ENCODE peak calls at places on chromosomes 13 and 19, in seven cellular contexts. One of them, this sample, is unnamed.

GRCh38 chr19:2223959-2224358 is 12.2 kb downstream of the PLEKHJ1 start:
- DNase-seq in SK-N-SH: no peak
- DNase-seq in small intestine: no peak
- DNase-seq in psoas muscle: no peak
- DNase-seq in left ventricle myocardium inferior: no peak
- DNase-seq in effector memory CD4-positive, alpha-beta T cell: no peak
- DNase-seq in RWPE2: no peak
- DNase-seq in this sample: peak; percentile 71

GRCh38 chr13:75908137-75908536 is 272.0 kb downstream of the LMO7 start:
- DNase-seq in SK-N-SH: no peak
- DNase-seq in psoas muscle: peak; percentile 55
- DNase-seq in left ventricle myocardium inferior: peak; percentile 25
- DNase-seq in small intestine: no peak
- DNase-seq in effector memory CD4-positive, alpha-beta T cell: no peak
- DNase-seq in RWPE2: no peak
- DNase-seq in this sample: no peak

GRCh38 chr19:34667349-34668076 is 9.4 kb downstream of the SCGB2B2 start:
- DNase-seq in effector memory CD4-positive, alpha-beta T cell: no peak
- DNase-seq in SK-N-SH: no peak
- DNase-seq in left ventricle myocardium inferior: no peak
- DNase-seq in RWPE2: no peak
- DNase-seq in psoas muscle: no peak
- DNase-seq in small intestine: peak; percentile 51
- DNase-seq in this sample: peak; percentile 31

GRCh38 chr13:100234006-100234405 is 145.1 kb downstream of the PCCA start:
- DNase-seq in effector memory CD4-positive, alpha-beta T cell: no peak
- DNase-seq in psoas muscle: no peak
- DNase-seq in small intestine: no peak
- DNase-seq in SK-N-SH: no peak
- DNase-seq in RWPE2: no peak
- DNase-seq in left ventricle myocardium inferior: no peak
- DNase-seq in this sample: no peak

GRCh38 chr13:102904408-102904862 is 58.6 kb downstream of the ERCC5 start:
- DNase-seq in SK-N-SH: no peak
- DNase-seq in small intestine: no peak
- DNase-seq in effector memory CD4-positive, alpha-beta T cell: no peak
- DNase-seq in RWPE2: no peak
- DNase-seq in left ventricle myocardium inferior: no peak
- DNase-seq in psoas muscle: no peak
- DNase-seq in this sample: no peak

GRCh38 chr19:1183543-1184172 is 9.6 kb upstream of the SBNO2 start:
- DNase-seq in left ventricle myocardium inferior: no peak
- DNase-seq in psoas muscle: peak; percentile 46
- DNase-seq in SK-N-SH: peak; percentile 10
- DNase-seq in effector memory CD4-positive, alpha-beta T cell: no peak
- DNase-seq in RWPE2: peak; percentile 92
- DNase-seq in small intestine: peak; percentile 87
- DNase-seq in this sample: no peak

GRCh38 chr13:32261567-32261966 is 53.6 kb downstream of the ZAR1L start:
- DNase-seq in RWPE2: no peak
- DNase-seq in effector memory CD4-positive, alpha-beta T cell: no peak
- DNase-seq in small intestine: no peak
- DNase-seq in SK-N-SH: peak; percentile 25
- DNase-seq in left ventricle myocardium inferior: peak; percentile 69
- DNase-seq in psoas muscle: peak; percentile 77
- DNase-seq in this sample: no peak

GRCh38 chr13:30020726-30021312 is 170.4 kb upstream of the UBL3 start:
- DNase-seq in small intestine: no peak
- DNase-seq in RWPE2: no peak
- DNase-seq in effector memory CD4-positive, alpha-beta T cell: no peak
- DNase-seq in SK-N-SH: no peak
- DNase-seq in left ventricle myocardium inferior: no peak
- DNase-seq in psoas muscle: no peak
- DNase-seq in this sample: no peak

GRCh38 chr13:64029343-64030093 is 2613.9 kb upstream of the PCDH20 start:
- DNase-seq in left ventricle myocardium inferior: no peak
- DNase-seq in small intestine: no peak
- DNase-seq in SK-N-SH: no peak
- DNase-seq in RWPE2: no peak
- DNase-seq in effector memory CD4-positive, alpha-beta T cell: no peak
- DNase-seq in psoas muscle: no peak
- DNase-seq in this sample: no peak

GRCh38 chr19:37855098-37855497 is 51.3 kb downstream of the WDR87 start:
- DNase-seq in small intestine: no peak
- DNase-seq in RWPE2: peak; percentile 64
- DNase-seq in psoas muscle: no peak
- DNase-seq in effector memory CD4-positive, alpha-beta T cell: no peak
- DNase-seq in left ventricle myocardium inferior: peak; percentile 32
- DNase-seq in SK-N-SH: peak; percentile 95
- DNase-seq in this sample: no peak

GRCh38 chr13:63741029-63741813 is 2325.6 kb upstream of the PCDH20 start:
- DNase-seq in small intestine: no peak
- DNase-seq in left ventricle myocardium inferior: no peak
- DNase-seq in psoas muscle: peak; percentile 27
- DNase-seq in effector memory CD4-positive, alpha-beta T cell: no peak
- DNase-seq in RWPE2: no peak
- DNase-seq in SK-N-SH: no peak
- DNase-seq in this sample: peak; percentile 33

GRCh38 chr13:46010148-46010547 is 42.4 kb downstream of the ZC3H13 start:
- DNase-seq in psoas muscle: no peak
- DNase-seq in small intestine: no peak
- DNase-seq in SK-N-SH: peak; percentile 12
- DNase-seq in left ventricle myocardium inferior: no peak
- DNase-seq in effector memory CD4-positive, alpha-beta T cell: no peak
- DNase-seq in RWPE2: no peak
- DNase-seq in this sample: no peak

GRCh38 chr19:17797397-17798201 is 2.7 kb downstream of the B3GNT3 start:
- DNase-seq in psoas muscle: no peak
- DNase-seq in small intestine: peak; percentile 98
- DNase-seq in effector memory CD4-positive, alpha-beta T cell: no peak
- DNase-seq in RWPE2: peak; percentile 85
- DNase-seq in left ventricle myocardium inferior: no peak
- DNase-seq in SK-N-SH: peak; percentile 48
- DNase-seq in this sample: no peak

GRCh38 chr13:45341799-45342584 is 1.0 kb upstream of the TPT1 start:
- DNase-seq in left ventricle myocardium inferior: peak; percentile 31
- DNase-seq in small intestine: peak; percentile 79
- DNase-seq in psoas muscle: peak; percentile 74
- DNase-seq in RWPE2: no peak
- DNase-seq in SK-N-SH: peak; percentile 71
- DNase-seq in effector memory CD4-positive, alpha-beta T cell: no peak
- DNase-seq in this sample: no peak

GRCh38 chr19:51293571-51294210 is 17.8 kb upstream of the IGLON5 start:
- DNase-seq in SK-N-SH: no peak
- DNase-seq in left ventricle myocardium inferior: no peak
- DNase-seq in psoas muscle: no peak
- DNase-seq in effector memory CD4-positive, alpha-beta T cell: no peak
- DNase-seq in small intestine: no peak
- DNase-seq in RWPE2: no peak
- DNase-seq in this sample: no peak

GRCh38 chr13:50626031-50626643 is 217.4 kb downstream of the DLEU7 start:
- DNase-seq in effector memory CD4-positive, alpha-beta T cell: no peak
- DNase-seq in RWPE2: no peak
- DNase-seq in SK-N-SH: no peak
- DNase-seq in psoas muscle: no peak
- DNase-seq in left ventricle myocardium inferior: no peak
- DNase-seq in small intestine: no peak
- DNase-seq in this sample: no peak

GRCh38 chr19:32208060-32208459 is 137.3 kb upstream of the ZNF507 start:
- DNase-seq in small intestine: no peak
- DNase-seq in RWPE2: no peak
- DNase-seq in left ventricle myocardium inferior: no peak
- DNase-seq in effector memory CD4-positive, alpha-beta T cell: no peak
- DNase-seq in SK-N-SH: no peak
- DNase-seq in psoas muscle: no peak
- DNase-seq in this sample: no peak

GRCh38 chr13:94389544-94390351 is 89.7 kb downstream of the DCT start:
- DNase-seq in small intestine: no peak
- DNase-seq in left ventricle myocardium inferior: no peak
- DNase-seq in RWPE2: no peak
- DNase-seq in SK-N-SH: no peak
- DNase-seq in psoas muscle: no peak
- DNase-seq in effector memory CD4-positive, alpha-beta T cell: no peak
- DNase-seq in this sample: no peak

GRCh38 chr13:93727301-93728141 is 500.9 kb downstream of the GPC6 start:
- DNase-seq in SK-N-SH: no peak
- DNase-seq in left ventricle myocardium inferior: no peak
- DNase-seq in RWPE2: no peak
- DNase-seq in effector memory CD4-positive, alpha-beta T cell: no peak
- DNase-seq in psoas muscle: no peak
- DNase-seq in small intestine: no peak
- DNase-seq in this sample: no peak

GRCh38 chr13:104008571-104009435 is 942.6 kb upstream of the SLC10A2 start:
- DNase-seq in small intestine: no peak
- DNase-seq in left ventricle myocardium inferior: no peak
- DNase-seq in RWPE2: no peak
- DNase-seq in effector memory CD4-positive, alpha-beta T cell: no peak
- DNase-seq in psoas muscle: no peak
- DNase-seq in SK-N-SH: peak; percentile 22
- DNase-seq in this sample: no peak

DNA sequence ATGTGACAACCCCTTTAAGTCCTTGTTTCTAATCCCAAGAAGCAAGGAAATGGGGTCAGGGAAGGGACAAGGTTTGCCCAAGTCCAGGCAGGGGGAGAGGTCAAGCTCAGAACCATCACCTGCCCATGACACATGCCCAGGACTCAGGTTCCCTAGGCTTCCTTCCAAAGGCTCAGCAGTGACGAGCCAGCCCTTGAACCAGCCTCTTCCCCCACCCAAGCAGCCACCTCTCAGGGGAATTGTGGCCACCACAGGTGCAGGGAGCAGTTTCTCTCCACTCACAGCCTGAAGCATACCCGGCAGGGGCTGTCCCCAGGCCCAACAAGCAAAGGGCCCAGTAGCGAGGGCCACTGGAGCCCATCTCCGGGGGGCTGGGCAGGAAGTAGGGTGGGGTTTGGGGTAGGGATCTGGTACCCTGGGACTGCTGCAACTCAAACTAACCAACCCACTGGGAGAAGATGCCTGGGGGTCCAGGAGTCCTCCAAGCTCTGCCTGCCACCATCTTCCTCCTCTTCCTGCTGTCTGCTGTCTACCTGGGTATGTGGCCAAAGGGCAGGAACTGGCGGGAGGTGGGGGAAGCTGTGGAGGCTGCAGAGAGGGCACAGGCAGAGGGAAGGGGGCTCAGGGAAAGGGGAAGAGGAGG is at the start of gene CD79A:
- DNase-seq in small intestine: no peak
- DNase-seq in SK-N-SH: no peak
- DNase-seq in effector memory CD4-positive, alpha-beta T cell: no peak
- DNase-seq in left ventricle myocardium inferior: no peak
- DNase-seq in psoas muscle: peak; percentile 23
- DNase-seq in RWPE2: no peak
- DNase-seq in this sample: no peak
- H3K36me3 ChIP-seq in small intestine: no peaks in the 10 kb centered on the region
- H3K36me3 ChIP-seq in SK-N-SH: peaks cover 2% of the 10 kb centered on the region
- H3K36me3 ChIP-seq in effector memory CD4-positive, alpha-beta T cell: no peaks in the 10 kb centered on the region
- H3K36me3 ChIP-seq in left ventricle myocardium inferior: peaks cover 4% of the 10 kb centered on the region
- H3K36me3 ChIP-seq in psoas muscle: peaks cover under 1% of the 10 kb centered on the region
- H3K36me3 ChIP-seq in RWPE2: peaks cover under 1% of the 10 kb centered on the region
- H3K36me3 ChIP-seq in this sample: no peaks in the 10 kb centered on the region

GRCh38 chr19:3637621-3638020 is 11.0 kb upstream of the CACTIN start:
- DNase-seq in effector memory CD4-positive, alpha-beta T cell: no peak
- DNase-seq in small intestine: no peak
- DNase-seq in RWPE2: no peak
- DNase-seq in psoas muscle: no peak
- DNase-seq in SK-N-SH: no peak
- DNase-seq in left ventricle myocardium inferior: no peak
- DNase-seq in this sample: no peak

GRCh38 chr19:3638208-3639193 is 11.9 kb upstream of the CACTIN start:
- DNase-seq in SK-N-SH: no peak
- DNase-seq in RWPE2: no peak
- DNase-seq in small intestine: no peak
- DNase-seq in psoas muscle: no peak
- DNase-seq in effector memory CD4-positive, alpha-beta T cell: no peak
- DNase-seq in left ventricle myocardium inferior: no peak
- DNase-seq in this sample: no peak

GRCh38 chr19:3634496-3635045 is 8.0 kb upstream of the CACTIN start:
- DNase-seq in SK-N-SH: no peak
- DNase-seq in left ventricle myocardium inferior: no peak
- DNase-seq in psoas muscle: no peak
- DNase-seq in effector memory CD4-positive, alpha-beta T cell: no peak
- DNase-seq in RWPE2: no peak
- DNase-seq in small intestine: no peak
- DNase-seq in this sample: no peak

GRCh38 chr19:3636506-3636905 is 9.9 kb upstream of the CACTIN start:
- DNase-seq in SK-N-SH: no peak
- DNase-seq in effector memory CD4-positive, alpha-beta T cell: no peak
- DNase-seq in left ventricle myocardium inferior: no peak
- DNase-seq in psoas muscle: no peak
- DNase-seq in small intestine: no peak
- DNase-seq in RWPE2: no peak
- DNase-seq in this sample: no peak

DNA sequence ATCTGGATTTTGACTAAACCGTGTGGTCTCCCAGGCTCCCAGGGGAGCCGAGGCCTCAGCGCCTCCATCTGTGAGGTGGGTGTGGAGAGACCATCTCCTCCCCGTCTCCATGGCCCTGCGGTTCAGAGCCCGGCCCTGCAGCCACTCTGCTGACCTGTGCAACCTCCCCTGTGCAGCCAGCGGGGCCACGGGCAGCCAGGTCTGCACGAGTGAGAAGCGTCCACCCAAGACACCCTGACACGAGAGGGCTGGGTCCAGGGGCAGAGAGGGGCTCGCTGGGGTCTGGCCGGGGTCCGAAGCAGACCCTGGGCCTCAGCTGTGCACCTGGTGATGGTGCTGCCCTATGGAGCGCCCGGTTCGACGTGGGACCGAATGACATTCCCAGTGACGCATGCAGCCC is 10.4 kb upstream of the CACTIN start:
- DNase-seq in RWPE2: no peak
- DNase-seq in left ventricle myocardium inferior: no peak
- DNase-seq in small intestine: no peak
- DNase-seq in psoas muscle: no peak
- DNase-seq in SK-N-SH: no peak
- DNase-seq in effector memory CD4-positive, alpha-beta T cell: no peak
- DNase-seq in this sample: no peak
- H3K36me3 ChIP-seq in RWPE2: no peaks in the 10 kb centered on the region
- H3K36me3 ChIP-seq in left ventricle myocardium inferior: peaks cover 71% of the 10 kb centered on the region
- H3K36me3 ChIP-seq in small intestine: peaks cover 11% of the 10 kb centered on the region
- H3K36me3 ChIP-seq in psoas muscle: no peaks in the 10 kb centered on the region
- H3K36me3 ChIP-seq in SK-N-SH: peaks cover 32% of the 10 kb centered on the region
- H3K36me3 ChIP-seq in effector memory CD4-positive, alpha-beta T cell: peaks cover 12% of the 10 kb centered on the region
- H3K36me3 ChIP-seq in this sample: no peaks in the 10 kb centered on the region

GRCh38 chr19:19354007-19354406 is 33.4 kb downstream of the MAU2 start:
- DNase-seq in SK-N-SH: no peak
- DNase-seq in RWPE2: no peak
- DNase-seq in small intestine: no peak
- DNase-seq in psoas muscle: no peak
- DNase-seq in effector memory CD4-positive, alpha-beta T cell: no peak
- DNase-seq in left ventricle myocardium inferior: no peak
- DNase-seq in this sample: no peak
- H3K36me3 ChIP-seq in SK-N-SH: peaks cover 57% of the 10 kb centered on the region
- H3K36me3 ChIP-seq in RWPE2: peaks cover 38% of the 10 kb centered on the region
- H3K36me3 ChIP-seq in small intestine: peaks cover 29% of the 10 kb centered on the region
- H3K36me3 ChIP-seq in psoas muscle: peaks cover 7% of the 10 kb centered on the region
- H3K36me3 ChIP-seq in effector memory CD4-positive, alpha-beta T cell: peaks cover 61% of the 10 kb centered on the region
- H3K36me3 ChIP-seq in left ventricle myocardium inferior: peaks cover 85% of the 10 kb centered on the region
- H3K36me3 ChIP-seq in this sample: peaks cover 33% of the 10 kb centered on the region

DNA sequence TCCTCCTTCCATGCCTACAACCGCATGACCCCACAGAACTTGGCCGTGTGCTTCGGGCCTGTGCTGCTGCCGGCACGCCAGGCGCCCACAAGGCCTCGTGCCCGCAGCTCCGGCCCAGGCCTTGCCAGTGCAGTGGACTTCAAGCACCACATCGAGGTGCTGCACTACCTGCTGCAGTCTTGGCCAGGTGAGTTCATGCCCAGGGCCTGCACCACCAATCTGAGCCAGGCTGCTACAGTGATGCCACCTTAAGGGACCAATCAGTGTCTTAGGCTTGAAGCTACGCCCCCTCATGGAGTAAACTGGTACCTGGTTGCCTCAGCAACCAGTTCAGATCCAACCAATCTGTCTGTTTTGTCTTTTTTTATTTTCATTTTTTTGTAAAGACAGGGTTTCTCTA is 5.2 kb downstream of the SYDE1 start:
- DNase-seq in effector memory CD4-positive, alpha-beta T cell: no peak
- DNase-seq in psoas muscle: no peak
- DNase-seq in SK-N-SH: peak; percentile 49
- DNase-seq in left ventricle myocardium inferior: no peak
- DNase-seq in RWPE2: no peak
- DNase-seq in small intestine: peak; percentile 21
- DNase-seq in this sample: no peak
- H3K36me3 ChIP-seq in effector memory CD4-positive, alpha-beta T cell: peaks cover 17% of the 10 kb centered on the region
- H3K36me3 ChIP-seq in psoas muscle: no peaks in the 10 kb centered on the region
- H3K36me3 ChIP-seq in SK-N-SH: peaks cover 76% of the 10 kb centered on the region
- H3K36me3 ChIP-seq in left ventricle myocardium inferior: peaks cover 83% of the 10 kb centered on the region
- H3K36me3 ChIP-seq in RWPE2: peaks cover 68% of the 10 kb centered on the region
- H3K36me3 ChIP-seq in small intestine: peaks cover 9% of the 10 kb centered on the region
- H3K36me3 ChIP-seq in this sample: peaks cover 11% of the 10 kb centered on the region

This sample was measured in CD8-positive, alpha-beta memory T cell.